ENCODE peak calls at places on chromosomes 1 and 21, in nine cellular contexts. A, O, D, W, C, M, V, Q and U are unnamed samples. For H3K36me3, the result is how much of the 10 kb centered on the place peaks cover.

GRCh38 chr1:3021233-3021671 is at the start of gene ACTRT2:
- DNase-seq in A (no peak), O (no peak), D (no peak), W (no peak), C (no peak), M (no peak), V (peak), Q (peak), U (no peak)

GRCh38 chr1:229380514-229381160 is 37.8 kb upstream of the CCSAP start:
- DNase-seq in A (no peak), O (peak), D (no peak), W (no peak), C (no peak), M (no peak), V (no peak), Q (no peak), U (no peak)

GRCh38 chr1:150596976-150597375 is 17.6 kb upstream of the MCL1 start:
- DNase-seq in A (peak), O (no peak), D (no peak), W (no peak), C (no peak), M (no peak), V (peak), Q (no peak), U (no peak)

GRCh38 chr1:25447547-25447946 is 16.9 kb downstream of the MACO1 start:
- DNase-seq in A (no peak), O (no peak), D (no peak), W (no peak), C (no peak), M (no peak), V (no peak), Q (no peak), U (no peak)

GRCh38 chr1:226662704-226663326 is 76.3 kb downstream of the ITPKB start:
- DNase-seq in A (no peak), O (peak), D (peak), W (peak), C (peak), M (no peak), V (peak), Q (no peak), U (peak)

GRCh38 chr1:10509823-10510509 is 35.2 kb downstream of the PEX14 start:
- DNase-seq in A (no peak), O (no peak), D (no peak), W (no peak), C (no peak), M (no peak), V (no peak), Q (no peak), U (no peak)

GRCh38 chr21:40847956-40848355 is 998 bp upstream of the DSCAM start:
- DNase-seq in A (peak), O (no peak), D (no peak), W (no peak), C (no peak), M (no peak), V (peak), Q (no peak), U (no peak)

GRCh38 chr1:32894681-32895080 is 6.5 kb downstream of the TMEM54 start:
- DNase-seq in A (peak), O (no peak), D (no peak), W (no peak), C (no peak), M (no peak), V (no peak), Q (peak), U (no peak)

GRCh38 chr1:54564312-54565112 is 16.5 kb downstream of the ACOT11 start:
- DNase-seq in A (no peak), O (no peak), D (peak), W (peak), C (no peak), M (no peak), V (peak), Q (peak), U (no peak)

GRCh38 chr1:166910396-166910994 is 34.4 kb upstream of the TADA1 start:
- DNase-seq in A (peak), O (peak), D (peak), W (peak), C (peak), M (peak), V (peak), Q (no peak), U (peak)

GRCh38 chr1:227895828-227896685 is 51.7 kb downstream of the WNT9A start:
- DNase-seq in A (peak), O (no peak), D (no peak), W (peak), C (no peak), M (no peak), V (peak), Q (peak), U (peak)

GRCh38 chr21:32114434-32115063 is 164.3 kb downstream of the MIS18A start:
- DNase-seq in A (no peak), O (no peak), D (no peak), W (no peak), C (peak), M (no peak), V (no peak), Q (no peak), U (no peak)

GRCh38 chr1:6580588-6581270 is 935 bp downstream of the ZBTB48 start:
- DNase-seq in A (peak), O (peak), D (no peak), W (no peak), C (peak), M (no peak), V (peak), Q (peak), U (no peak)

GRCh38 chr1:116910379-116911165 is 856 bp downstream of the PTGFRN start:
- DNase-seq in A (peak), O (no peak), D (no peak), W (peak), C (peak), M (no peak), V (peak), Q (peak), U (peak)

GRCh38 chr1:183544598-183545297 is 45.5 kb downstream of the NCF2 start:
- DNase-seq in A (peak), O (no peak), D (no peak), W (no peak), C (no peak), M (no peak), V (peak), Q (no peak), U (no peak)

GRCh38 chr1:31591425-31592093 is 15.2 kb downstream of the TINAGL1 start:
- DNase-seq in A (no peak), O (no peak), D (no peak), W (no peak), C (peak), M (peak), V (no peak), Q (peak), U (peak)

GRCh38 chr1:152506899-152507498 is 3.6 kb upstream of the LCE5A start:
- DNase-seq in A (no peak), O (no peak), D (no peak), W (no peak), C (no peak), M (no peak), V (no peak), Q (no peak), U (no peak)
- H3K4me3 ChIP-seq in A (no peak), O (no peak), D (no peak), W (no peak), C (no peak), M (no peak), V (no peak), Q (no peak), U (no peak)

DNA sequence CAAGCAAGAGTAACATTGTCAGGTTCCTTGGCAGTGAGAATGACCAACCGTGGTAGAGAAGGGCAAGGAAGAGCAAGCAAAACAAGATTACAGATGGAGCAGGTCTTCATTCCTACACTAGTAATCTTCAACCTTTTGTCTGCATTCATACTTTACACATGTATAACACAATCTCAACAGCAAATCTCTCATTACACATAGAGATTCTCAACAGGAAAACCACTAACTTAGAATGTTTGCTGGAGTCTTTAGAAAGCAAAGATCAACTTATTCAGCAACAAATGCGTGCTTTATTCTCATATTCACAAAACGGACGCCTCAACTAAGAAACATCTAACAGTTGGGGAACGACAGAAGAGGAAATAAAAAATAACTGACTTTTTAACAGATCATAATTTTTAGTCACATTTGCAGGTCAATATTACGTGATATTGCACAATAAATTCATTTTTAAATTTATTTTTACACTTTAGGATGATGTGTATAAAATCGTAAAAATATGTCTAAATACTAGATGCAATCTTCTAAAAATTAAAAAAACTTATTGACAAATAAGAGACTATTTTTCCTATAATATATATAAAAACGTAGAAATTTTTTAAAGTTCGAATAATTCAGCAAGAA is 82.9 kb downstream of the ARID4B start:
- DNase-seq in A (no peak), O (no peak), D (no peak), W (no peak), C (no peak), M (no peak), V (no peak), Q (no peak), U (no peak)
- H3K36me3 ChIP-seq in A (under half), O (under half), D (under half), W (under half), C (under half), M (under half), V (under half), Q (under half), U (under half)

GRCh38 chr21:16058896-16059295 is 329.1 kb downstream of the USP25 start:
- DNase-seq in A (no peak), O (no peak), D (no peak), W (no peak), C (peak), M (no peak), V (no peak), Q (no peak), U (no peak)

GRCh38 chr21:16055012-16055411 is 325.2 kb downstream of the USP25 start:
- DNase-seq in A (no peak), O (no peak), D (no peak), W (no peak), C (no peak), M (no peak), V (no peak), Q (no peak), U (no peak)

GRCh38 chr21:16061194-16061593 is 331.4 kb downstream of the USP25 start:
- DNase-seq in A (no peak), O (no peak), D (no peak), W (no peak), C (no peak), M (no peak), V (no peak), Q (no peak), U (no peak)

DNA sequence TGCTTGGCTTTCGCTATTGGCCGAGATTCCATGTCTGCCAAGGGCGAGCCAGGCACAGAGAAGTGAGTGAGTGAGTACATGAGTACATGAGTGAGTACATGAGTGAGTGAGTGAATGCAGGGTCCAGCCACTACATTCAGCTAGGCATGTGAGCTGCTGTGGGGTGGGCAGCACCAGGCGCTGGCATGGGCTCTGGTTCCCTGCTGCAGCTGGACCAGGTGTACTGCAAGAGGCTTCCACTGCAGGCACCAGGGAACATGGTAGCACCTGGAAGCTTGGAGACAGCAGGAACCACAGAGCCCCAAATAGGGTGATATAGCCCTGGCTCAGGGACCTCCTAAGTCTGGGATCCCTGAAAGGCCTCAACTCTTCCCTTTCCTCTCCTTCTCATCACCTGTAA is 330.2 kb downstream of the USP25 start:
- DNase-seq in A (no peak), O (no peak), D (no peak), W (no peak), C (no peak), M (no peak), V (no peak), Q (no peak), U (no peak)
- H3K4me3 ChIP-seq in A (no peak), O (no peak), D (no peak), W (no peak), C (no peak), M (no peak), V (no peak), Q (no peak), U (no peak)

DNA sequence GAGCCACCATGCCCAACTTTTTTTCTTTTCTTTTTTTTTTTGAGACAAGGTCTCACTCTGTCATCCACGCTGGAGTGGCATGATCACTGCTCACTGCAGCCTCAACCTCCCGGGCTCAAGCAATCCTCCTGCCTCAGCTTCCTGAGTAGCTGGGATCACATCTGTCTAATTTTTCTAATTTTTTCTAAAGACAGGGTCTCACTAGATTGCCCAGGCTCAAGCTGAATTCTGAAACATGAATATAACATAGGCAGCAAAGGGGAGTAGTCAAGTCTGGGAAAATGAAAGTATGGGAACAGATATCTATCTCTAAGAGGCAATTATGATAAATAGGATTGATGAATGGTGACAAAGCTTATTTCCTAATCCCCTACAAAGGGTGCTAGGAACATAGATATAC is 7.3 kb upstream of the CMPK1 start:
- DNase-seq in A (no peak), O (no peak), D (no peak), W (no peak), C (no peak), M (no peak), V (no peak), Q (no peak), U (no peak)
- H3K36me3 ChIP-seq in A (under half), O (under half), D (under half), W (under half), C (under half), M (under half), V (under half), Q (under half), U (under half)

GRCh38 chr21:16419188-16419874 is 689.5 kb downstream of the USP25 start:
- DNase-seq in A (peak), O (no peak), D (no peak), W (peak), C (peak), M (no peak), V (peak), Q (peak), U (peak)

GRCh38 chr21:16418663-16419062 is 688.9 kb downstream of the USP25 start:
- DNase-seq in A (no peak), O (no peak), D (no peak), W (no peak), C (no peak), M (no peak), V (no peak), Q (no peak), U (no peak)

GRCh38 chr21:16418211-16418610 is 688.4 kb downstream of the USP25 start:
- DNase-seq in A (no peak), O (no peak), D (no peak), W (no peak), C (peak), M (no peak), V (no peak), Q (no peak), U (no peak)

GRCh38 chr21:16422702-16423101 is 692.9 kb downstream of the USP25 start:
- DNase-seq in A (no peak), O (no peak), D (no peak), W (no peak), C (no peak), M (no peak), V (no peak), Q (no peak), U (no peak)

GRCh38 chr21:16420086-16420724 is 690.4 kb downstream of the USP25 start:
- DNase-seq in A (no peak), O (no peak), D (no peak), W (peak), C (peak), M (no peak), V (no peak), Q (no peak), U (peak)
- H3K4me3 ChIP-seq in A (no peak), O (no peak), D (no peak), W (no peak), C (no peak), M (peak), V (no peak), Q (peak), U (peak)

GRCh38 chr1:52037909-52038308 is 4.3 kb upstream of the KTI12 start:
- DNase-seq in A (no peak), O (no peak), D (no peak), W (no peak), C (no peak), M (no peak), V (no peak), Q (no peak), U (no peak)
- H3K36me3 ChIP-seq in A (under half), O (under half), D (under half), W (under half), C (under half), M (under half), V (under half), Q (under half), U (under half)

DNA sequence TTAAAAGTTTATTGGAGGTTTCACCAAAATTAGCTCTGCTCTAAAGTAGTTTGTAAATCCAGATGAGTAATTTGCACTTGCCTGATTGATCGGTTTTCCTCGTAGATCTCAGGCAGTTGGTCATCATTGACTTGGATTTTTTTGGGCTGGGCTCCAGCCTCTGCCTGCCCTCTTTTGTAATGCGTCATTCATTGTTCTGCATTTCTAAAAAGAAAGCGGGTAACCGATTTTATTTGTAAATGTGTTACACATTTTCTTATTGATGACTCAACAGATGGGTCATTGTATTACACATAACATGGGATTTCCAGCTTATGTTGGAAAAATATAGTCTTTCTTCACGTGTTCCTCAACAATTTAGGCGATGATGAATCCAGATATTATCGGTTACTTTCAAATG is 5.5 kb downstream of the ETS2 start:
- DNase-seq in A (no peak), O (no peak), D (no peak), W (no peak), C (peak), M (no peak), V (no peak), Q (no peak), U (peak)
- H3K4me3 ChIP-seq in A (no peak), O (no peak), D (no peak), W (no peak), C (peak), M (no peak), V (no peak), Q (peak), U (no peak)

DNA sequence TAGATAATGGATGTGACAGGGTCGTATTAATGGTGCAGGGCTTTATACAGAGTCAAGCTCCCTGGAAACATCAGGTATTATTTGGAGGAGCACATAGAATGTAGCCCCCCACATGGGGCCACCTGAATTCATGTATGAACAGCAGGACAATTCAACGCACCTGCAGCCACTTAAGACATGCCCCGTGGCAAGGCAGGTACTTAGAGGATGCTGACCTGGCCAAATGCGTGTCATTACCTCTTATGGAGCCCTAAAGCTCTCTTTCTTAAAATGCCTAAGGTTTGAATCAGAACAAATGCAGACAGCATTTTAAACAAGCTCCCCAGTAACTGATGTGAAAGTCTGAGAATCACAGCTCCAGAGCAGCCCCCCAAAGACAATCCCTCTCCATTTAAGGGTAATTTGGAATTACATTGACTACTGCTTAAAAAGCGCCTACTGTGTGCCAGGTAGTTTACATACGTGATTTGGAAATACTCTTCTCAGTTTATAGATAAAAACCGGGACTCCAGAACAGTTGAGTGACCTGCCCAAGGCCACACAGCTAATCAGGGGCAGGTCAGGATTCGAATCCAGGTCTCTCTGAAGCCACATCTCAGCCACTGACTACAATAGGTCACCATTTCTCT is 71.0 kb upstream of the KLHDC7A start:
- DNase-seq in A (no peak), O (no peak), D (no peak), W (no peak), C (no peak), M (no peak), V (no peak), Q (no peak), U (no peak)
- H3K36me3 ChIP-seq in A (under half), O (under half), D (under half), W (under half), C (under half), M (under half), V (under half), Q (under half), U (under half)